ENCODE peak calls at places on chromosome X, in four cellular contexts. G is gastrocnemius medialis, U is K562, X is breast epithelium. R is an unnamed sample. For H3K27me3, the result is how much of the 10 kb centered on the place peaks cover.

GRCh38 chrX:71989768-71990167 is 79.1 kb downstream of the NHSL2 start:
- DNase-seq in G (peak), U (no peak), X (no peak), R (no peak)

GRCh38 chrX:38006778-38007177 is 425 bp downstream of the SYTL5 start:
- DNase-seq in G (no peak), U (no peak), X (no peak), R (no peak)

GRCh38 chrX:72272868-72273267 is 4.2 kb downstream of the RPS4X start:
- DNase-seq in G (no peak), U (no peak), X (no peak), R (no peak)

GRCh38 chrX:121322159-121322558 is 274.7 kb downstream of the GLUD2 start:
- DNase-seq in G (no peak), U (peak), X (no peak), R (no peak)

GRCh38 chrX:20317873-20318272 is 51.2 kb upstream of the RPS6KA3 start:
- DNase-seq in G (no peak), U (no peak), X (peak), R (no peak)

GRCh38 chrX:37955273-37955672 is 51.1 kb upstream of the SYTL5 start:
- DNase-seq in G (no peak), U (no peak), X (no peak), R (no peak)

GRCh38 chrX:3548743-3549441 is 164.6 kb downstream of the PRKX start:
- DNase-seq in G (no peak), U (no peak), X (no peak), R (peak)

GRCh38 chrX:45479196-45479834 is 278.6 kb upstream of the DIPK2B start:
- DNase-seq in G (no peak), U (no peak), X (no peak), R (no peak)

GRCh38 chrX:77597090-77597489 is 149.9 kb downstream of the FGF16 start:
- DNase-seq in G (no peak), U (peak), X (no peak), R (peak)

GRCh38 chrX:51747671-51748070 is 4.4 kb downstream of the GSPT2 start:
- DNase-seq in G (no peak), U (no peak), X (no peak), R (peak)

DNA sequence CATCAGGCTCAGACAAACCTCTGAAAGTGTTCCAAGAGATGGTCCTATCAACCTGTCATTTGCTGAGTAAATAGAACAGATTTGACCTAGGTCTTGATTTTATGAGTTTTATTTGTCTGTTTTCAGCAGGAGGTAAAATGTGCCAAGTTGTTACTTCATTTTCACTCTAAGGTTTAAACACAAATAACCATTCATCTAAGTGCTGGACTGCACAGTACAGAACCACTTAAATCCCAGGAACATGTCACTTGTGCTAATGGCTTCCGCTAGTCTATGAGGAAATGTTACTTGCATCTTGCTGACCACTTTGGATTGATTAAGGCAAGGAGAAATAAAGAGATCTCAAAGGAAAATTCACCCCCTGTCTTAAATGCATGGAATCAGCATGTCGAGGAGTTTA is 660.7 kb downstream of the SMARCA1 start:
- DNase-seq in G (no peak), U (no peak), X (no peak), R (no peak)
- H3K4me3 ChIP-seq in G (no peak), U (no peak), X (no peak), R (no peak)

GRCh38 chrX:47658301-47658683 is 688 bp downstream of the UXT start:
- DNase-seq in G (no peak), U (no peak), X (no peak), R (no peak)
- H3K27me3 ChIP-seq in G (under half), U (under half), X (under half), R (under half)

DNA sequence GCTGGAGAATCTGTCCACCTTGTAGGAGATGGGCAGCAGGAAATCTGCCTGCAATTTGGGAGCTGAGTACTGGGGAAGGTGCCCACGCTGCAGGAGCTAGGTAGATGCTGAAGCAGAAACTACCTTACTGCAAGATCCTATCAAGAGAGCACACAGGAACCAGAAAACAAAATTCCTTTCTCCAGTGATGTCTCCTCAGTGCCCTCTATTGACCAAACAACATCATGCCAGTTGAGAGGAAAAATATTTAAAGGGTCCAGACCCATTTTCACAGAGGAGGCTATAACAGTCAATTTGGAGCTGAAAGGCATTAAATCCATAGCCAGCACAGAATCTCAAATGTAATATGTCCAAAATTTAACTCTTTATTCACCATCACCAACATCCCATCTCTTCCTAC is 406.8 kb downstream of the SLITRK2 start:
- DNase-seq in G (no peak), U (no peak), X (no peak), R (no peak)
- TF ChIP-seq CTCF in G (no peak), U (no peak), X (no peak), R (no peak)

DNA sequence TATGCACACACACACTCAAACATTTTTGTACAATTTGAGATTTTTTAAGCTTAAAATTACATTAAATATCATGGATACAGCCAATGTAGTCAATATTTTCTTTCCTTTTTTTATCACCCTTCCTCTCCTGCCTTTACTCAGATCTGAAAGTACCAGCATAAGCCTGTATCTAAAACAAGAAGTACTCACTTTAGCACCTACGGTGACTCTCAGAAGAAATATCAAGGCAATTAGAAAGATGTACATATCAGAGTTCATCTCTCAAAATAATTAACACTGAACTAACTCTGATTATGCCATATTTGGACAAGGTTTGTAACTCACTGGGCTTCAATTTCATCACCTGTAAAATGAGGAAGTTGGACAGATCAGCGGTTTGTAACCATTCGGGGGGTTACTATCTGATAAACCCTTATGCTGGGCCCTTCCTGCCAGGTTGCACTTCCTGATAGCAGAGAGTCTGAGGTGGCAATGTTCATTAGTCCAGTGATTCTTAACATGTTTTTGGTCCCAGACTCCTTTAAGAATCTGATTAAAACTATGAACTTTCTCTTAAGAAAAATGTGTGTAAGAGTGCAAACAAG is 5.7 kb upstream of the GPR174 start:
- DNase-seq in G (no peak), U (no peak), X (no peak), R (no peak)
- H3K4me3 ChIP-seq in G (no peak), U (no peak), X (no peak), R (no peak)

DNA sequence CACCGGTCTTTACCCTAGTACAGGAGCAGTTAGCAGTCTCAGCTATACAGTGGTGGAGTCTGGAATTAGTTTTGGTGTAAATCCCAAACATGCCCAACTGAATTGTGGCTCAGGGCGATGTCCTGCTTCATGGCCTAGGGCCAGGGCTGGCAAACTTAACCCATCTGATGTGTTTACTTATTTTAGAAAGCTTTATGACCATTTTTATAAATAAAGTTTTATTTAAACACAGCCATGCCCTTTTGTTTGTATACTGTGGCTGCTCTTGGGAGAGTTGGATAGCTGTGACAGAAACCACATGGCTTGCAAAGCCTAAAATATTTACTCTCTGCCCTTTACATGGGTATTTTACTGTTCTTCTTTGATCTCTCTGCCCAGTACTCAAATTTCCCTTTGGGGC is 7.1 kb downstream of the FRMPD4 start:
- DNase-seq in G (no peak), U (no peak), X (no peak), R (no peak)
- H3K27me3 ChIP-seq in G (under half), U (under half), X (under half), R (under half)

GRCh38 chrX:24985120-24985519 is 30.6 kb downstream of the ARX start:
- DNase-seq in G (no peak), U (no peak), X (no peak), R (no peak)

GRCh38 chrX:24993887-24994286 is 21.9 kb downstream of the ARX start:
- DNase-seq in G (no peak), U (no peak), X (no peak), R (no peak)

GRCh38 chrX:24988314-24988713 is 27.5 kb downstream of the ARX start:
- DNase-seq in G (no peak), U (no peak), X (no peak), R (no peak)

GRCh38 chrX:24987731-24988130 is 28.0 kb downstream of the ARX start:
- DNase-seq in G (no peak), U (no peak), X (no peak), R (no peak)

DNA sequence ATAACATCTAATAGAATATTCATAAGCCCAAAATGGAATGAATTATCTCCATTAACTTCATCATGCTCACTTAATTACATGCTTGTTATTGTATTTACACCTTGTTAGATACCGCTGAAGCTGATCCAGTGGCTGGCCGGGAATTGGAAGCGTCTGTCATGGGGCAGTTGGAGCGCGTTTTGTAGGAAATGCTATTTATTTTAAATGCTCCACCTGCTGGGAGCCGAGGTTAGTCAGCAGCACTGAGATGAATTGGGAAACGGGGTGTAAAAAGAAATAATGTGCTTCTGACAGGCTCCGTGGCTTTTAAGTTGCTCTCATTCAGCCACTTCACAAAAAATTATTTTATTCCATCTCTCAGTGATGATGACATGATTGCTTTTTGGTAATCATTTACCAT is 25.2 kb downstream of the ARX start:
- DNase-seq in G (no peak), U (no peak), X (no peak), R (no peak)
- TF ChIP-seq CTCF in G (no peak), U (no peak), X (no peak), R (no peak)

GRCh38 chrX:119756926-119757635 is 1.3 kb upstream of the SOWAHD start:
- DNase-seq in G (no peak), U (no peak), X (no peak), R (no peak)
- H3K4me3 ChIP-seq in G (no peak), U (no peak), X (no peak), R (no peak)

GRCh38 chrX:43564953-43565352 is 91.1 kb upstream of the MAOA start:
- DNase-seq in G (no peak), U (no peak), X (no peak), R (no peak)
- H3K27me3 ChIP-seq in G (under half), U (under half), X (under half), R (under half)

R was measured in cardiac muscle cell.